ENCODE peak calls at places on chromosomes 6 and 20, in five cellular contexts. M is IMR-90, A is H9, N is trophoblast cell, R is H1. H is an unnamed sample. For H3K4me1, the result is how much of the 10 kb centered on the place peaks cover.

GRCh38 chr6:151154418-151154817 is 85.3 kb upstream of the AKAP12 start:
- DNase-seq in R (no peak), A (no peak), N (peak), M (no peak), H (no peak)

GRCh38 chr6:97207383-97207782 is 75.6 kb downstream of the MMS22L start:
- DNase-seq in A (no peak), R (no peak), M (no peak), N (no peak), H (no peak)

GRCh38 chr6:54029187-54029586 is 82.1 kb upstream of the MLIP start:
- DNase-seq in A (no peak), N (no peak), M (no peak), R (no peak), H (no peak)

GRCh38 chr6:33088258-33088930 is 12.6 kb downstream of the HLA-DPB1 start:
- DNase-seq in R (no peak), M (no peak), N (no peak), A (no peak), H (no peak)

GRCh38 chr6:85416049-85416448 is 33.8 kb upstream of the NT5E start:
- DNase-seq in M (peak), N (no peak), A (no peak), R (no peak), H (no peak)

GRCh38 chr20:8414611-8415274 is 282.7 kb downstream of the PLCB1 start:
- DNase-seq in M (peak), A (no peak), R (no peak), N (no peak), H (no peak)

GRCh38 chr6:29887330-29887818 is 55.0 kb upstream of the HLA-A start:
- DNase-seq in A (peak), R (peak), N (peak), M (peak), H (peak)

GRCh38 chr6:108565893-108566292 is 5.2 kb downstream of the FOXO3 start:
- DNase-seq in M (peak), R (no peak), N (peak), A (no peak), H (no peak)

GRCh38 chr6:147507162-147508072 is 1.1 kb upstream of the SAMD5 start:
- DNase-seq in M (no peak), R (peak), A (peak), N (peak), H (peak)

GRCh38 chr6:57172136-57173055 is at the start of gene BAG2:
- DNase-seq in M (peak), R (peak), A (peak), N (peak), H (peak)

GRCh38 chr6:30169658-30170614 is 6.6 kb downstream of the TRIM15 start:
- DNase-seq in R (no peak), N (peak), M (peak), A (no peak), H (peak)

GRCh38 chr6:27811383-27811782 is 100.8 kb downstream of the OR2B2 start:
- DNase-seq in R (no peak), A (no peak), N (no peak), M (no peak), H (peak)

GRCh38 chr6:118903134-118903533 is 9.2 kb downstream of the ASF1A start:
- DNase-seq in M (no peak), R (no peak), N (no peak), A (no peak), H (no peak)

GRCh38 chr6:36577298-36577697 is 16.9 kb upstream of the SRSF3 start:
- DNase-seq in N (peak), R (no peak), A (no peak), M (peak), H (no peak)

GRCh38 chr6:108408453-108408852 is 113.6 kb downstream of the AFG1L start:
- DNase-seq in R (no peak), M (peak), N (peak), A (no peak), H (no peak)

GRCh38 chr20:32524871-32525501 is 60.1 kb downstream of the NOL4L start:
- DNase-seq in N (no peak), M (no peak), R (no peak), A (no peak), H (no peak)
- H3K4me1 ChIP-seq in N (under half), M (under half), R (under half), A (under half), H (under half)

GRCh38 chr20:1417273-1417672 is 24.4 kb upstream of the FKBP1A start:
- DNase-seq in A (no peak), N (peak), M (peak), R (no peak), H (peak)
- H3K4ac ChIP-seq in A (no peak), N (no peak), M (peak), R (no peak), H (no peak)

DNA sequence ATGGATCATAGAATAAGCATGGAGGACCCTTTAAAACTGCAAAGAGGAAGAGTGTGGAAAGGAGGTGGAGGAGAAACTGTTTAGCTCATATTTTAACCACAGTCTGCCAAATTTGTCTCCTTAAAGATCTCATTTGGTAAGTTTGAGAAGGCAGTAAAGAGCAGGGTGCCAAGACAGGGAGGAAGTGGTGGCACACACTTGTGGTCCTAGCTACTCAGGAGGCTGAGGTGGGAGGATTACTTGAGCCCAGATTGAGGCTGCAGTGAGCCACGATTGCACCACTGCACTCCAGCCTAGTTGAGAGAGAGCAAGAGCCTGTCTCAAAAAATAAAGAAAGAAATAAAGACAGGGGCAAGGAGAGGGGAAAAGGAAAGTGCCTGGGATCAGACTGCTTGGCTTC is 16.8 kb upstream of the DCBLD1 start:
- DNase-seq in M (no peak), A (no peak), R (no peak), N (no peak), H (no peak)
- H3K4me1 ChIP-seq in M (under half), A (under half), R (under half), N (under half), H (under half)

DNA sequence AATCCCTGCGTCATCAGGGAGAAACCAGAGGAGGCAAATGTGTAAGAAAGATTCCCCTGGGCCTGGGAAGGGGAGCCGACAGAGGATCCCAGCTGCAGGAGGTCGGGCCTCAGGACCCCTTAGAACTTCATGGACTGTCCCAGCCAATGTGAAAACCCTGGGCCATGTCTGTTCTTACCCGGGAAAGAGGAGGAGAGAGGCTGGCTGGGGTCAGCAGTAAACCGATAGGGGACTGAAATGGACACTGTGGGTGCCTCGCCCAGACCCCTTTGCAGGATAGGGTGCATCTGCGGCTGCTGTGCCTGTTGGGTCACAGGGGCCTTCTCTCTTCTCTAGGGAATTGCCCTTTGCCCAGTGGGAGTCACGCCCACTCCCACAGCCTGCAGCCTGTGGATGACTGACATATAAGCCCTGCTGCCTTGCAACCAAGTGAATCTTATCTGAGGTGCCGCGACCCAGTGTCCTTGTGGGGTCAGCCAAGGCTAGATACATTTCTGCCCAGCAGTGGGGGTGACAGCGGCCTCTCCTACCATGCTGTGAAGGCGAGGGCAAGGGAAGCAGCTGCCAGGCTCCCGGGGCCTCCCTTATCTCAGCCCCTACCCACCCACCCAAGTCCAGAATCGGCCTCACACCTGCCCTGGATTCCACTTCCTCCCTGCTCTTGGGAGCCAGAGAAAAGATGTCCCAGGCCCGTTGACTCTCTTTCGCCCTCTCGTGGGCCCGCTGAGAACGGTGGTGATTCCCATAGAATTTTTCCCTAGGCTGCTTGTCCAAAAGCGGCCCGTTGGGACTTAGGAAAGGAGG is 76.2 kb upstream of the RNF24 start:
- DNase-seq in M (peak), N (peak), A (peak), R (peak), H (peak)
- H3K4ac ChIP-seq in M (peak), N (no peak), A (no peak), R (no peak), H (no peak)

DNA sequence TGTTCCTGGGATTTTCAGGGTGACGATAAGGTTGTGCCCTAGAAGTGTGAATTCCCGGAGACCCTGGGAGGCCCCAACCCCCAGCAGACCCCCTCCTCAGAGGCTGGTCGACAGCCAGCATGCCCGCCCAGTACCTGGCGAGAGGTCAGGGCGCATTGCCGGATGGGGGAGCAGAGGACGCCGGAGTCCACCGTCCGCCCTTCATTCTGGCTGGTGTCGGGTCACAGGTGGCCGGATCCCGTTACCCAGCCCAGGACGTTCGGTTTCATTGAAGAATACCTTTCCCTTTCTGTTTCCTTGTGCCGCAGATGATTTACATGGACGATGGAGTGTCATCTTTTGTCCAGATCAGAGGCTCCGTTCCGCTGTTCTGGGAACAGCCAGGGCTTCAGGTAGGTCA is 61.3 kb downstream of the SYNJ2 start:
- DNase-seq in R (no peak), N (no peak), A (no peak), M (no peak), H (no peak)
- H3K4me1 ChIP-seq in R (under half), N (under half), A (under half), M (under half), H (under half)

DNA sequence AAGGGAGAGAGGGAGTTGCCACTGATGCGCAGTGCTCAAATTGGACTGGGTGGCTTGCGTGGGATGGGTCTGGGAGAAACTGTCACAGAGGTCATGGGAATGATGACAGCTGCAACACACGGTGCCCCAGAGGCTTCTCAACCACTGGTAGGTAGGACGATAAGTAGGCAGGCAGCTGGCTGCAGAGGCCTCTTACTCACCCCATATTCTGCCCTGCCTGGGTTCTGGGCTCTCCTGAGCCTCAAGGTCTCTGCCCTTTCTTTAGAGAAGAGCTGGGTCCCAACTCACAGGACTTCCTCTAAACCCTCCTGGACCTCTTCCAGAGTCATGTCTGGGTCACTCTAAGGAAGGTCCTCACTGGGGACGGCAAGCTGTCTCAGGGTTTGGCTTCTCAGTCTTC is 37.2 kb upstream of the RNF24 start:
- DNase-seq in A (no peak), R (no peak), M (no peak), N (no peak), H (no peak)
- H3K4ac ChIP-seq in A (no peak), R (no peak), M (peak), N (no peak), H (no peak)